ENCODE peak calls at places on chromosomes 5 and 9, in five cellular contexts. One of them, this sample, is unnamed.

GRCh38 chr9:120913673-120914266 is 12.8 kb downstream of the TRAF1 start:
- DNase-seq in stimulated activated CD8-positive, alpha-beta memory T cell treated with anti-CD3 and anti-CD28 coated beads, Interleukin-2, amount 100 ng/mL, for 48 hours: no peak
- DNase-seq in HCT116: no peak
- DNase-seq in T-helper 1 cell: no peak
- DNase-seq in heart left ventricle: no peak
- DNase-seq in this sample: peak

GRCh38 chr5:135891280-135891679 is 4.4 kb downstream of the IL9 start:
- DNase-seq in stimulated activated CD8-positive, alpha-beta memory T cell treated with anti-CD3 and anti-CD28 coated beads, Interleukin-2, amount 100 ng/mL, for 48 hours: no peak
- DNase-seq in heart left ventricle: no peak
- DNase-seq in HCT116: no peak
- DNase-seq in T-helper 1 cell: no peak
- DNase-seq in this sample: no peak

GRCh38 chr9:89106224-89106851 is 72.3 kb downstream of the SHC3 start:
- DNase-seq in HCT116: no peak
- DNase-seq in T-helper 1 cell: no peak
- DNase-seq in stimulated activated CD8-positive, alpha-beta memory T cell treated with anti-CD3 and anti-CD28 coated beads, Interleukin-2, amount 100 ng/mL, for 48 hours: no peak
- DNase-seq in heart left ventricle: no peak
- DNase-seq in this sample: no peak

GRCh38 chr9:133636902-133637301 is 739 bp downstream of the DBH start:
- DNase-seq in stimulated activated CD8-positive, alpha-beta memory T cell treated with anti-CD3 and anti-CD28 coated beads, Interleukin-2, amount 100 ng/mL, for 48 hours: no peak
- DNase-seq in heart left ventricle: no peak
- DNase-seq in HCT116: no peak
- DNase-seq in T-helper 1 cell: no peak
- DNase-seq in this sample: no peak

GRCh38 chr9:33158555-33159057 is 8.5 kb downstream of the B4GALT1 start:
- DNase-seq in stimulated activated CD8-positive, alpha-beta memory T cell treated with anti-CD3 and anti-CD28 coated beads, Interleukin-2, amount 100 ng/mL, for 48 hours: no peak
- DNase-seq in heart left ventricle: no peak
- DNase-seq in T-helper 1 cell: no peak
- DNase-seq in HCT116: no peak
- DNase-seq in this sample: no peak

GRCh38 chr5:96565843-96566242 is 96.3 kb upstream of the CAST start:
- DNase-seq in stimulated activated CD8-positive, alpha-beta memory T cell treated with anti-CD3 and anti-CD28 coated beads, Interleukin-2, amount 100 ng/mL, for 48 hours: no peak
- DNase-seq in HCT116: no peak
- DNase-seq in heart left ventricle: no peak
- DNase-seq in T-helper 1 cell: no peak
- DNase-seq in this sample: no peak

GRCh38 chr5:56159521-56159947 is 73.6 kb downstream of the ANKRD55 start:
- DNase-seq in HCT116: no peak
- DNase-seq in stimulated activated CD8-positive, alpha-beta memory T cell treated with anti-CD3 and anti-CD28 coated beads, Interleukin-2, amount 100 ng/mL, for 48 hours: no peak
- DNase-seq in T-helper 1 cell: no peak
- DNase-seq in heart left ventricle: no peak
- DNase-seq in this sample: no peak

GRCh38 chr5:9157020-9157419 is 388.9 kb downstream of the SEMA5A start:
- DNase-seq in T-helper 1 cell: no peak
- DNase-seq in heart left ventricle: no peak
- DNase-seq in HCT116: no peak
- DNase-seq in stimulated activated CD8-positive, alpha-beta memory T cell treated with anti-CD3 and anti-CD28 coated beads, Interleukin-2, amount 100 ng/mL, for 48 hours: no peak
- DNase-seq in this sample: no peak

GRCh38 chr9:117706421-117707150 is 2.4 kb downstream of the TLR4 start:
- DNase-seq in heart left ventricle: no peak
- DNase-seq in HCT116: no peak
- DNase-seq in stimulated activated CD8-positive, alpha-beta memory T cell treated with anti-CD3 and anti-CD28 coated beads, Interleukin-2, amount 100 ng/mL, for 48 hours: no peak
- DNase-seq in T-helper 1 cell: no peak
- DNase-seq in this sample: no peak